ENCODE peak calls at places on chromosomes 3 and 15, in four cellular contexts. W, C, P and J are unnamed samples.

GRCh38 chr3:38118421-38119247 is 18.3 kb downstream of the ACAA1 start:
- DNase-seq in W (no peak), C (no peak), P (no peak), J (no peak)

GRCh38 chr15:31024979-31025378 is 33.6 kb upstream of the MTMR10 start:
- DNase-seq in W (no peak), C (no peak), P (no peak), J (no peak)

GRCh38 chr3:16249336-16249735 is 15.4 kb downstream of the DPH3 start:
- DNase-seq in W (no peak), C (no peak), P (no peak), J (no peak)

GRCh38 chr3:38173834-38174418 is 8.6 kb downstream of the OXSR1 start:
- DNase-seq in W (no peak), C (no peak), P (no peak), J (no peak)

GRCh38 chr3:184601576-184602405 is 40.2 kb downstream of the EPHB3 start:
- DNase-seq in W (no peak), C (no peak), P (no peak), J (no peak)

GRCh38 chr3:48507256-48508061 is 3.5 kb upstream of the SHISA5 start:
- DNase-seq in W (no peak), C (peak), P (peak), J (peak)

GRCh38 chr3:145798691-145799550 is 362.1 kb downstream of the PLOD2 start:
- DNase-seq in W (no peak), C (no peak), P (no peak), J (no peak)

GRCh38 chr3:20353286-20353685 is 167.3 kb upstream of the SGO1 start:
- DNase-seq in W (no peak), C (no peak), P (no peak), J (no peak)

GRCh38 chr3:115100172-115100571 is 46.9 kb downstream of the ZBTB20 start:
- DNase-seq in W (peak), C (no peak), P (peak), J (peak)

GRCh38 chr3:127114337-127115070 is 78.4 kb upstream of the PRR23E start:
- DNase-seq in W (no peak), C (no peak), P (no peak), J (no peak)